ENCODE peak calls at places on chromosome 19, in four cellular contexts. One of them, this sample, is unnamed.

GRCh38 chr19:17806945-17807344 is 12.0 kb downstream of the B3GNT3 start:
- DNase-seq in cardiac muscle cell: no peak
- DNase-seq in upper lobe of right lung: no peak
- DNase-seq in fibroblast of pulmonary artery: no peak
- DNase-seq in this sample: no peak

GRCh38 chr19:50705422-50706019 is 14.1 kb downstream of the SHANK1 start:
- DNase-seq in cardiac muscle cell: peak
- DNase-seq in upper lobe of right lung: no peak
- DNase-seq in fibroblast of pulmonary artery: peak
- DNase-seq in this sample: peak

GRCh38 chr19:12237143-12237839 is 57.4 kb downstream of the ZNF44 start:
- DNase-seq in cardiac muscle cell: no peak
- DNase-seq in upper lobe of right lung: no peak
- DNase-seq in fibroblast of pulmonary artery: no peak
- DNase-seq in this sample: no peak

GRCh38 chr19:32363175-32363574 is 17.8 kb downstream of the ZNF507 start:
- DNase-seq in cardiac muscle cell: no peak
- DNase-seq in upper lobe of right lung: no peak
- DNase-seq in fibroblast of pulmonary artery: peak
- DNase-seq in this sample: no peak

GRCh38 chr19:40217921-40218890 is at the start of gene TTC9B:
- DNase-seq in cardiac muscle cell: peak
- DNase-seq in upper lobe of right lung: no peak
- DNase-seq in fibroblast of pulmonary artery: no peak
- DNase-seq in this sample: no peak

GRCh38 chr19:6232567-6232966 is 47.2 kb downstream of the MLLT1 start:
- DNase-seq in cardiac muscle cell: no peak
- DNase-seq in upper lobe of right lung: no peak
- DNase-seq in fibroblast of pulmonary artery: peak
- DNase-seq in this sample: no peak

GRCh38 chr19:6822311-6822670 is 49.8 kb downstream of the VAV1 start:
- DNase-seq in cardiac muscle cell: no peak
- DNase-seq in upper lobe of right lung: no peak
- DNase-seq in fibroblast of pulmonary artery: no peak
- DNase-seq in this sample: no peak

GRCh38 chr19:6587998-6588507 is 2.9 kb downstream of the CD70 start:
- DNase-seq in cardiac muscle cell: no peak
- DNase-seq in upper lobe of right lung: no peak
- DNase-seq in fibroblast of pulmonary artery: no peak
- DNase-seq in this sample: no peak

GRCh38 chr19:5978606-5979552 is 939 bp upstream of the RANBP3 start:
- DNase-seq in cardiac muscle cell: no peak
- DNase-seq in upper lobe of right lung: no peak
- DNase-seq in fibroblast of pulmonary artery: no peak
- DNase-seq in this sample: no peak

GRCh38 chr19:1592023-1592754 is 476 bp downstream of the MBD3 start:
- DNase-seq in cardiac muscle cell: peak
- DNase-seq in upper lobe of right lung: peak
- DNase-seq in fibroblast of pulmonary artery: peak
- DNase-seq in this sample: peak

GRCh38 chr19:16014923-16015804 is 61.1 kb upstream of the TPM4 start:
- DNase-seq in cardiac muscle cell: no peak
- DNase-seq in upper lobe of right lung: peak
- DNase-seq in fibroblast of pulmonary artery: no peak
- DNase-seq in this sample: no peak

GRCh38 chr19:15463865-15464371 is 426 bp downstream of the RASAL3 start:
- DNase-seq in cardiac muscle cell: no peak
- DNase-seq in upper lobe of right lung: no peak
- DNase-seq in fibroblast of pulmonary artery: no peak
- DNase-seq in this sample: no peak

GRCh38 chr19:42132030-42132628 is at the start of gene POU2F2:
- DNase-seq in cardiac muscle cell: no peak
- DNase-seq in upper lobe of right lung: peak
- DNase-seq in fibroblast of pulmonary artery: no peak
- DNase-seq in this sample: no peak

GRCh38 chr19:40502647-40503046 is 35.8 kb downstream of the SPTBN4 start:
- DNase-seq in cardiac muscle cell: no peak
- DNase-seq in upper lobe of right lung: no peak
- DNase-seq in fibroblast of pulmonary artery: no peak
- DNase-seq in this sample: no peak

GRCh38 chr19:20247016-20247683 is 80.1 kb downstream of the ZNF486 start:
- DNase-seq in cardiac muscle cell: peak
- DNase-seq in upper lobe of right lung: peak
- DNase-seq in fibroblast of pulmonary artery: peak
- DNase-seq in this sample: no peak

GRCh38 chr19:53894736-53895135 is 12.7 kb downstream of the PRKCG start:
- DNase-seq in cardiac muscle cell: no peak
- DNase-seq in upper lobe of right lung: no peak
- DNase-seq in fibroblast of pulmonary artery: no peak
- DNase-seq in this sample: no peak

GRCh38 chr19:29013325-29013724 is 199.6 kb downstream of the UQCRFS1 start:
- DNase-seq in cardiac muscle cell: no peak
- DNase-seq in upper lobe of right lung: peak
- DNase-seq in fibroblast of pulmonary artery: no peak
- DNase-seq in this sample: no peak

GRCh38 chr19:29587518-29587986 is 18.5 kb upstream of the POP4 start:
- DNase-seq in cardiac muscle cell: no peak
- DNase-seq in upper lobe of right lung: no peak
- DNase-seq in fibroblast of pulmonary artery: no peak
- DNase-seq in this sample: no peak

GRCh38 chr19:16301999-16302694 is 22.5 kb upstream of the KLF2 start:
- DNase-seq in cardiac muscle cell: no peak
- DNase-seq in upper lobe of right lung: no peak
- DNase-seq in fibroblast of pulmonary artery: peak
- DNase-seq in this sample: no peak

GRCh38 chr19:23766951-23767350 is 8.3 kb upstream of the ZNF681 start:
- DNase-seq in cardiac muscle cell: no peak
- DNase-seq in upper lobe of right lung: no peak
- DNase-seq in fibroblast of pulmonary artery: no peak
- DNase-seq in this sample: no peak

GRCh38 chr19:29091127-29091526 is 121.8 kb downstream of the UQCRFS1 start:
- DNase-seq in cardiac muscle cell: no peak
- DNase-seq in upper lobe of right lung: no peak
- DNase-seq in fibroblast of pulmonary artery: no peak
- DNase-seq in this sample: no peak

GRCh38 chr19:51075998-51076397 is 6.7 kb downstream of the KLK14 start:
- DNase-seq in cardiac muscle cell: no peak
- DNase-seq in upper lobe of right lung: no peak
- DNase-seq in fibroblast of pulmonary artery: no peak
- DNase-seq in this sample: no peak

GRCh38 chr19:46803555-46803954 is 15.2 kb upstream of the SLC1A5 start:
- DNase-seq in cardiac muscle cell: no peak
- DNase-seq in upper lobe of right lung: no peak
- DNase-seq in fibroblast of pulmonary artery: no peak
- DNase-seq in this sample: no peak

GRCh38 chr19:15337202-15337601 is 4.9 kb upstream of the BRD4 start:
- DNase-seq in cardiac muscle cell: no peak
- DNase-seq in upper lobe of right lung: no peak
- DNase-seq in fibroblast of pulmonary artery: peak
- DNase-seq in this sample: no peak

GRCh38 chr19:32017341-32017948 is 328.0 kb upstream of the ZNF507 start:
- DNase-seq in cardiac muscle cell: no peak
- DNase-seq in upper lobe of right lung: no peak
- DNase-seq in fibroblast of pulmonary artery: no peak
- DNase-seq in this sample: no peak

GRCh38 chr19:4519521-4520277 is 1.4 kb upstream of the PLIN4 start:
- DNase-seq in cardiac muscle cell: no peak
- DNase-seq in upper lobe of right lung: no peak
- DNase-seq in fibroblast of pulmonary artery: peak
- DNase-seq in this sample: no peak

GRCh38 chr19:12834418-12834943 is at the start of gene RTBDN:
- DNase-seq in cardiac muscle cell: no peak
- DNase-seq in upper lobe of right lung: no peak
- DNase-seq in fibroblast of pulmonary artery: no peak
- DNase-seq in this sample: no peak

GRCh38 chr19:41441321-41441945 is 1.5 kb upstream of the ERICH4 start:
- DNase-seq in cardiac muscle cell: no peak
- DNase-seq in upper lobe of right lung: peak
- DNase-seq in fibroblast of pulmonary artery: no peak
- DNase-seq in this sample: no peak

GRCh38 chr19:39819786-39820185 is 14.2 kb downstream of the DYRK1B start:
- DNase-seq in cardiac muscle cell: no peak
- DNase-seq in upper lobe of right lung: no peak
- DNase-seq in fibroblast of pulmonary artery: no peak
- DNase-seq in this sample: no peak

GRCh38 chr19:8319807-8320520 is 1.2 kb downstream of the NDUFA7 start:
- DNase-seq in cardiac muscle cell: no peak
- DNase-seq in upper lobe of right lung: no peak
- DNase-seq in fibroblast of pulmonary artery: no peak
- DNase-seq in this sample: no peak

GRCh38 chr19:8321760-8322637 is 703 bp downstream of the RPS28 start:
- DNase-seq in cardiac muscle cell: no peak
- DNase-seq in upper lobe of right lung: no peak
- DNase-seq in fibroblast of pulmonary artery: no peak
- DNase-seq in this sample: no peak

GRCh38 chr19:8320564-8321066 is 560 bp downstream of the NDUFA7 start:
- DNase-seq in cardiac muscle cell: peak
- DNase-seq in upper lobe of right lung: no peak
- DNase-seq in fibroblast of pulmonary artery: no peak
- DNase-seq in this sample: no peak

GRCh38 chr19:8322638-8322997 is 1.3 kb downstream of the RPS28 start:
- DNase-seq in cardiac muscle cell: no peak
- DNase-seq in upper lobe of right lung: no peak
- DNase-seq in fibroblast of pulmonary artery: no peak
- DNase-seq in this sample: no peak

DNA sequence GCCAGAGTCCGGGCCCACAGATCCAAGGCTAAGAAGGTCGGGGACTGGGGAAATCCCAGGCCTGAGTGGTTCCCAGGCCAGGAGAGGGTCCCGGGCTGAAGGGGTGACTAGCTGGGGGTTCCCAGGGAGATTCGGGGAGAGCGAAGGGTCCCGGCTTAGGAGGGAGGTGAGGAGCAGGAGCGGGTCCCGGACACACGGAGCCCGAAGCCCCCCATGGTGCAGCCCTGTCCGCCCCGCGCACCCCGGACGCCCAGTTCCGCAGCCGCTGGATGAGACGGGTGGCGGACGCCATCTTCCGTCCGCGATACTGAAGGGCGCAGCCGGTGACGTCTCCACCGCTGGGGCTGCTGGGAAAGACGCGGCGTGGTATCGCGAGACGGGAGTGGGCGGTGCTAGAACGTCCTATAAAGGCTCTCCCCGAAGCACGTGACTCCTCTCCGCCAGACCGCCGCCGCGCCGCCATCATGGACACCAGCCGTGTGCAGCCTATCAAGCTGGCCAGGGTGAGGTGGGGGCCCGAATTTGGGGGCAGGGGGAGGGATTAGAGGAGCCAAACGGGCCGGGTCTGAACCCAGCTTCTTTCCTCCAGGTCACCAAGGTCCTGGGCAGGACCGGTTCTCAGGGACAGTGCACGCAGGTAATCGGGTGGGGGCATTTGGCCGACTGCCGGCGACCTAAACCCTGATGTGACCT is at the start of the genes NDUFA7 and RPS28:
- DNase-seq in cardiac muscle cell: peak
- DNase-seq in upper lobe of right lung: peak
- DNase-seq in fibroblast of pulmonary artery: peak
- DNase-seq in this sample: peak
- TF ChIP-seq CTCF in cardiac muscle cell: peak
- TF ChIP-seq CTCF in upper lobe of right lung: peak
- TF ChIP-seq CTCF in fibroblast of pulmonary artery: peak
- TF ChIP-seq CTCF in this sample: peak

DNA sequence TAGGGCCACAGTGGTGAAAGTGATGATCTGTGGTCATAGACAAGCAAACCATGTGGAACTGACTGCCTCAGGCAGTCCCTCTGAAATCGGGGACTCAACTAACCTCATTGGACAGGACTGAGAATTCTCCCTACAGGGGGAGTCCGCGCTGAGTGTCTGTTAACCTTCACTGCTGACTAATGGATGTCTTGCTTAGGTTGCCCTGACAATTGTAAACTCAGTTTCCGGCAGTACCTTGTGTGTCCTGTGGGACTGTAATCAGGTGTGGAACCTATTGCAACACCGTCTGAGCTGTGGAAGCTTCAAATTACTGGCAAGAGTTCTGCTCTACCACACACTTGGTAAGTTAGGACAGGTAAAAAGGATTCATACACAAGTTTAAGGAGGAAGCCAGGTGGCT is 21.8 kb downstream of the ZNF77 start:
- DNase-seq in cardiac muscle cell: no peak
- DNase-seq in upper lobe of right lung: no peak
- DNase-seq in fibroblast of pulmonary artery: peak
- DNase-seq in this sample: no peak
- TF ChIP-seq CTCF in cardiac muscle cell: no peak
- TF ChIP-seq CTCF in upper lobe of right lung: no peak
- TF ChIP-seq CTCF in fibroblast of pulmonary artery: no peak
- TF ChIP-seq CTCF in this sample: no peak

GRCh38 chr19:48000846-48001245 is 6.4 kb downstream of the ELSPBP1 start:
- DNase-seq in cardiac muscle cell: no peak
- DNase-seq in upper lobe of right lung: no peak
- DNase-seq in fibroblast of pulmonary artery: no peak
- DNase-seq in this sample: no peak

GRCh38 chr19:48010932-48011758 is 16.7 kb downstream of the ELSPBP1 start:
- DNase-seq in cardiac muscle cell: no peak
- DNase-seq in upper lobe of right lung: no peak
- DNase-seq in fibroblast of pulmonary artery: no peak
- DNase-seq in this sample: no peak

GRCh38 chr19:48004236-48004635 is 9.8 kb downstream of the ELSPBP1 start:
- DNase-seq in cardiac muscle cell: no peak
- DNase-seq in upper lobe of right lung: no peak
- DNase-seq in fibroblast of pulmonary artery: no peak
- DNase-seq in this sample: no peak

DNA sequence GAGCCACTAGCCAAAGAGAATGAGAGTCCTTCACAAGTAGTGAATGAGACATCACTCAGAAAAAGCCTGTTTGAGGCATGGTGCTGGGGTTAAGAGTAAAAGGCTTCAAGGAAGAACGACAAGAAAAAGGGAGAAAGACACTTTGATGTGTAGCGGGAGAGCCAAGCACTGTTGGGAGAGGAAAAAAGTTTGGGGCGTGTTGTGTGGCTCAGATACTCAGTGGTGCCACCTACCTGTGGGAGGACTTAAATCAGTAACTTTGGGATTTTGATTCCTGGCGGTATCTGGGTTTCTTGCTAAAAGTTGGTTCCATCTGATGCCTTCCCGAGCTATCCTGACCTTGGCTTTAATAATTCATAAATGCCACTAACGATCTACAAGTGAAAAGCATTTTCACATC is 12.3 kb downstream of the ELSPBP1 start:
- DNase-seq in cardiac muscle cell: no peak
- DNase-seq in upper lobe of right lung: no peak
- DNase-seq in fibroblast of pulmonary artery: no peak
- DNase-seq in this sample: no peak
- TF ChIP-seq CTCF in cardiac muscle cell: no peak
- TF ChIP-seq CTCF in upper lobe of right lung: no peak
- TF ChIP-seq CTCF in fibroblast of pulmonary artery: no peak
- TF ChIP-seq CTCF in this sample: peak

GRCh38 chr19:35236638-35237400 is 8.3 kb upstream of the FAM187B start:
- DNase-seq in cardiac muscle cell: no peak
- DNase-seq in upper lobe of right lung: no peak
- DNase-seq in fibroblast of pulmonary artery: no peak
- DNase-seq in this sample: no peak
- TF ChIP-seq CTCF in cardiac muscle cell: peak
- TF ChIP-seq CTCF in upper lobe of right lung: peak
- TF ChIP-seq CTCF in fibroblast of pulmonary artery: no peak
- TF ChIP-seq CTCF in this sample: no peak

This sample was measured in D721Med.